ENCODE peak calls at places on chromosomes 11 and 22, in nine cellular contexts. One of them, this sample, is unnamed.

GRCh38 chr11:101034076-101034475 is 95.5 kb downstream of the PGR start:
- DNase-seq in neural progenitor cell: peak; percentile 3
- DNase-seq in PC-3: no peak
- DNase-seq in GM23248: no peak
- DNase-seq in HCT116: no peak
- DNase-seq in hepatocyte: no peak
- DNase-seq in MM.1S: no peak
- DNase-seq in GM23338: no peak
- DNase-seq in SK-N-SH: no peak
- DNase-seq in this sample: no peak

GRCh38 chr11:82458777-82459176 is 274.9 kb downstream of the FAM181B start:
- DNase-seq in neural progenitor cell: peak; percentile 65
- DNase-seq in PC-3: no peak
- DNase-seq in GM23248: no peak
- DNase-seq in HCT116: no peak
- DNase-seq in hepatocyte: no peak
- DNase-seq in MM.1S: no peak
- DNase-seq in GM23338: no peak
- DNase-seq in SK-N-SH: no peak
- DNase-seq in this sample: no peak

GRCh38 chr22:26842103-26842502 is 184.7 kb downstream of the MIAT start:
- DNase-seq in neural progenitor cell: peak; percentile 23
- DNase-seq in PC-3: no peak
- DNase-seq in GM23248: no peak
- DNase-seq in HCT116: no peak
- DNase-seq in hepatocyte: no peak
- DNase-seq in MM.1S: no peak
- DNase-seq in GM23338: no peak
- DNase-seq in SK-N-SH: no peak
- DNase-seq in this sample: no peak

GRCh38 chr22:28883917-28884753 is 763 bp downstream of the ZNRF3 start:
- DNase-seq in neural progenitor cell: peak; percentile 74
- DNase-seq in PC-3: peak; percentile 32
- DNase-seq in GM23248: peak; percentile 77
- DNase-seq in HCT116: peak; percentile 12
- DNase-seq in hepatocyte: peak; percentile 67
- DNase-seq in MM.1S: peak; percentile 57
- DNase-seq in GM23338: peak; percentile 83
- DNase-seq in SK-N-SH: peak; percentile 74
- DNase-seq in this sample: peak; percentile 59

GRCh38 chr11:1873048-1873812 is 18.5 kb downstream of the PRR33 start:
- DNase-seq in neural progenitor cell: peak; percentile 39
- DNase-seq in PC-3: no peak
- DNase-seq in GM23248: peak; percentile 46
- DNase-seq in HCT116: no peak
- DNase-seq in hepatocyte: no peak
- DNase-seq in MM.1S: no peak
- DNase-seq in GM23338: no peak
- DNase-seq in SK-N-SH: peak; percentile 47
- DNase-seq in this sample: no peak

GRCh38 chr11:96621161-96621560 is 231.3 kb downstream of the JRKL start:
- DNase-seq in neural progenitor cell: no peak
- DNase-seq in PC-3: no peak
- DNase-seq in GM23248: no peak
- DNase-seq in HCT116: no peak
- DNase-seq in hepatocyte: no peak
- DNase-seq in MM.1S: no peak
- DNase-seq in GM23338: no peak
- DNase-seq in SK-N-SH: no peak
- DNase-seq in this sample: no peak

GRCh38 chr22:32558681-32559355 is 84.2 kb downstream of the FBXO7 start:
- DNase-seq in neural progenitor cell: no peak
- DNase-seq in PC-3: peak; percentile 84
- DNase-seq in GM23248: peak; percentile 93
- DNase-seq in HCT116: peak; percentile 75
- DNase-seq in hepatocyte: peak; percentile 65
- DNase-seq in MM.1S: no peak
- DNase-seq in GM23338: no peak
- DNase-seq in SK-N-SH: no peak
- DNase-seq in this sample: no peak

GRCh38 chr11:64186205-64187165 is 514 bp downstream of the STIP1 start:
- DNase-seq in neural progenitor cell: peak; percentile 32
- DNase-seq in PC-3: no peak
- DNase-seq in GM23248: peak; percentile 55
- DNase-seq in HCT116: no peak
- DNase-seq in hepatocyte: peak; percentile 47
- DNase-seq in MM.1S: peak; percentile 27
- DNase-seq in GM23338: peak; percentile 48
- DNase-seq in SK-N-SH: no peak
- DNase-seq in this sample: peak; percentile 40

GRCh38 chr11:12829131-12829530 is 154.9 kb downstream of the TEAD1 start:
- DNase-seq in neural progenitor cell: no peak
- DNase-seq in PC-3: no peak
- DNase-seq in GM23248: no peak
- DNase-seq in HCT116: no peak
- DNase-seq in hepatocyte: no peak
- DNase-seq in MM.1S: no peak
- DNase-seq in GM23338: no peak
- DNase-seq in SK-N-SH: no peak
- DNase-seq in this sample: no peak

GRCh38 chr11:107733518-107733917 is 21.7 kb upstream of the SLN start:
- DNase-seq in neural progenitor cell: no peak
- DNase-seq in PC-3: no peak
- DNase-seq in GM23248: peak; percentile 24
- DNase-seq in HCT116: no peak
- DNase-seq in hepatocyte: no peak
- DNase-seq in MM.1S: peak; percentile 39
- DNase-seq in GM23338: no peak
- DNase-seq in SK-N-SH: no peak
- DNase-seq in this sample: no peak

GRCh38 chr11:122758974-122759373 is 79.3 kb upstream of the CRTAM start:
- DNase-seq in neural progenitor cell: no peak
- DNase-seq in PC-3: no peak
- DNase-seq in GM23248: peak; percentile 60
- DNase-seq in HCT116: no peak
- DNase-seq in hepatocyte: no peak
- DNase-seq in MM.1S: no peak
- DNase-seq in GM23338: no peak
- DNase-seq in SK-N-SH: no peak
- DNase-seq in this sample: no peak

GRCh38 chr11:120326228-120326627 is 1.1 kb downstream of the TLCD5 start:
- DNase-seq in neural progenitor cell: no peak
- DNase-seq in PC-3: no peak
- DNase-seq in GM23248: peak; percentile 83
- DNase-seq in HCT116: no peak
- DNase-seq in hepatocyte: no peak
- DNase-seq in MM.1S: no peak
- DNase-seq in GM23338: no peak
- DNase-seq in SK-N-SH: no peak
- DNase-seq in this sample: no peak

GRCh38 chr11:131495417-131495816 is 125.0 kb downstream of the NTM start:
- DNase-seq in neural progenitor cell: no peak
- DNase-seq in PC-3: no peak
- DNase-seq in GM23248: no peak
- DNase-seq in HCT116: no peak
- DNase-seq in hepatocyte: no peak
- DNase-seq in MM.1S: no peak
- DNase-seq in GM23338: no peak
- DNase-seq in SK-N-SH: no peak
- DNase-seq in this sample: no peak

GRCh38 chr11:119730789-119731386 is 1.9 kb upstream of the NECTIN1 start:
- DNase-seq in neural progenitor cell: no peak
- DNase-seq in PC-3: no peak
- DNase-seq in GM23248: no peak
- DNase-seq in HCT116: no peak
- DNase-seq in hepatocyte: no peak
- DNase-seq in MM.1S: no peak
- DNase-seq in GM23338: no peak
- DNase-seq in SK-N-SH: peak; percentile 48
- DNase-seq in this sample: no peak

GRCh38 chr11:114084414-114084813 is 24.9 kb downstream of the ZBTB16 start:
- DNase-seq in neural progenitor cell: no peak
- DNase-seq in PC-3: no peak
- DNase-seq in GM23248: no peak
- DNase-seq in HCT116: no peak
- DNase-seq in hepatocyte: no peak
- DNase-seq in MM.1S: no peak
- DNase-seq in GM23338: no peak
- DNase-seq in SK-N-SH: no peak
- DNase-seq in this sample: no peak

GRCh38 chr11:70158201-70158600 is 44.9 kb upstream of the FADD start:
- DNase-seq in neural progenitor cell: peak; percentile 83
- DNase-seq in PC-3: peak; percentile 30
- DNase-seq in GM23248: peak; percentile 71
- DNase-seq in HCT116: peak; percentile 13
- DNase-seq in hepatocyte: peak; percentile 48
- DNase-seq in MM.1S: no peak
- DNase-seq in GM23338: peak; percentile 88
- DNase-seq in SK-N-SH: peak; percentile 58
- DNase-seq in this sample: no peak

GRCh38 chr22:47180796-47181195 is 418.3 kb downstream of the TBC1D22A start:
- DNase-seq in neural progenitor cell: no peak
- DNase-seq in PC-3: no peak
- DNase-seq in GM23248: no peak
- DNase-seq in HCT116: no peak
- DNase-seq in hepatocyte: no peak
- DNase-seq in MM.1S: no peak
- DNase-seq in GM23338: no peak
- DNase-seq in SK-N-SH: no peak
- DNase-seq in this sample: no peak

GRCh38 chr11:101442171-101442570 is 141.6 kb downstream of the TRPC6 start:
- DNase-seq in neural progenitor cell: no peak
- DNase-seq in PC-3: peak; percentile 51
- DNase-seq in GM23248: peak; percentile 90
- DNase-seq in HCT116: no peak
- DNase-seq in hepatocyte: no peak
- DNase-seq in MM.1S: no peak
- DNase-seq in GM23338: no peak
- DNase-seq in SK-N-SH: no peak
- DNase-seq in this sample: no peak

GRCh38 chr11:11069741-11070550 is 212.1 kb upstream of the ZBED5 start:
- DNase-seq in neural progenitor cell: peak; percentile 45
- DNase-seq in PC-3: no peak
- DNase-seq in GM23248: no peak
- DNase-seq in HCT116: no peak
- DNase-seq in hepatocyte: peak; percentile 36
- DNase-seq in MM.1S: no peak
- DNase-seq in GM23338: no peak
- DNase-seq in SK-N-SH: no peak
- DNase-seq in this sample: no peak

GRCh38 chr11:2577071-2578005 is 122.5 kb downstream of the KCNQ1OT1 start:
- DNase-seq in neural progenitor cell: no peak
- DNase-seq in PC-3: no peak
- DNase-seq in GM23248: no peak
- DNase-seq in HCT116: no peak
- DNase-seq in hepatocyte: peak; percentile 74
- DNase-seq in MM.1S: no peak
- DNase-seq in GM23338: no peak
- DNase-seq in SK-N-SH: peak; percentile 25
- DNase-seq in this sample: no peak

DNA sequence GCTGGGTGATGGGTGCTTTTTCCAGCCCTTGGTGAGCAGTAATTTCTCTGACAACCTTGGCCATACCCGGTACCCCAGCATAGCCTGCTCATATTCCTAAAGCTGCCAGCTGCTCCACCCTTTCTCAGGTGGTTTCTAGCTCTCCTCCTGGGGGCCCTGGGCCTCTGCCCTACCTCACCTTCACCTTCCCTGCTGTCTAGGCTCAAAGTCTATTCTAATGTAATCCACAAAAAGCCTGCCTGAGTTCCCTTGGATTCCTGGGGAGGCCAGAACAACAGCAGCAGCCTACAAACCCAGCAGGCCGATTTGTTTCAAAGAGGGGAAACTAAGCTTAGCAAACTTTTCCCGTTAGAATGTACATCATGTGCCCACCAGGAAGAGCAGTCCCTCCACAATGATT is 117.6 kb downstream of the DSCAML1 start:
- DNase-seq in neural progenitor cell: no peak
- DNase-seq in PC-3: no peak
- DNase-seq in GM23248: no peak
- DNase-seq in HCT116: no peak
- DNase-seq in hepatocyte: peak; percentile 44
- DNase-seq in MM.1S: no peak
- DNase-seq in GM23338: no peak
- DNase-seq in SK-N-SH: no peak
- DNase-seq in this sample: no peak
- H3K4me3 ChIP-seq in neural progenitor cell: no peak overlapping the region
- H3K4me3 ChIP-seq in PC-3: no peak overlapping the region
- H3K4me3 ChIP-seq in GM23248: no peak overlapping the region
- H3K4me3 ChIP-seq in HCT116: no peak overlapping the region
- H3K4me3 ChIP-seq in hepatocyte: no peak overlapping the region
- H3K4me3 ChIP-seq in MM.1S: no peak overlapping the region
- H3K4me3 ChIP-seq in GM23338: no peak overlapping the region
- H3K4me3 ChIP-seq in SK-N-SH: no peak overlapping the region
- H3K4me3 ChIP-seq in this sample: no peak overlapping the region

GRCh38 chr11:19918302-19919049 is 205.8 kb downstream of the NAV2 start:
- DNase-seq in neural progenitor cell: no peak
- DNase-seq in PC-3: peak; percentile 22
- DNase-seq in GM23248: peak; percentile 60
- DNase-seq in HCT116: no peak
- DNase-seq in hepatocyte: no peak
- DNase-seq in MM.1S: no peak
- DNase-seq in GM23338: no peak
- DNase-seq in SK-N-SH: no peak
- DNase-seq in this sample: no peak
- H3K4me1 ChIP-seq in neural progenitor cell: peaks cover 5% of the 10 kb centered on the region
- H3K4me1 ChIP-seq in PC-3: peaks cover 47% of the 10 kb centered on the region
- H3K4me1 ChIP-seq in GM23248: peaks cover 59% of the 10 kb centered on the region
- H3K4me1 ChIP-seq in HCT116: peaks cover 11% of the 10 kb centered on the region
- H3K4me1 ChIP-seq in hepatocyte: peaks cover 17% of the 10 kb centered on the region
- H3K4me1 ChIP-seq in MM.1S: no peaks in the 10 kb centered on the region
- H3K4me1 ChIP-seq in GM23338: peaks cover 9% of the 10 kb centered on the region
- H3K4me1 ChIP-seq in SK-N-SH: peaks cover 8% of the 10 kb centered on the region
- H3K4me1 ChIP-seq in this sample: no peaks in the 10 kb centered on the region

DNA sequence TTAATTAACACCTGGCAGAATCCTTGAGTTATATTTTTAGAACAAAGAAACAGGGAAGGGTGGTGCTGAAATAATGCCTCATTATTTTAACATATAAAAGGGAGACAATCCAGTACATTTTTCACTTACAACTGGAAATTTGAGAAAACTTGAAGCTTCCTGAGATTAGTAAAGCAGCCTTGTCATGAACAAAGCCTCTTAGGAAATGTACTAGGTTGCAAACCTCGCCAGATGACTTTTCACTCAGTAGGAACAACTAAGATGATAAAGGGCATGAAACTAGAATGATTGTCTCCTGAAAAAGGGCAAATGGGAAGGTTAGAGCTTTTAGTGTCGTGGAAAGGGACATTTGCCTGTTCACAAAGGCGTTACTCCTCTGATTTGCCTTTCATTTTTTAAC is 289.6 kb downstream of the ETS1 start:
- DNase-seq in neural progenitor cell: no peak
- DNase-seq in PC-3: no peak
- DNase-seq in GM23248: no peak
- DNase-seq in HCT116: no peak
- DNase-seq in hepatocyte: no peak
- DNase-seq in MM.1S: no peak
- DNase-seq in GM23338: no peak
- DNase-seq in SK-N-SH: no peak
- DNase-seq in this sample: no peak
- TF ChIP-seq EZH2phosphoT487 in neural progenitor cell: no peak
- TF ChIP-seq EZH2phosphoT487 in PC-3: no peak
- TF ChIP-seq EZH2phosphoT487 in GM23248: no peak
- TF ChIP-seq EZH2phosphoT487 in HCT116: no peak
- TF ChIP-seq EZH2phosphoT487 in hepatocyte: no peak
- TF ChIP-seq EZH2phosphoT487 in MM.1S: no peak
- TF ChIP-seq EZH2phosphoT487 in GM23338: no peak
- TF ChIP-seq EZH2phosphoT487 in SK-N-SH: no peak
- TF ChIP-seq EZH2phosphoT487 in this sample: no peak

GRCh38 chr11:129352627-129353026 is 23.0 kb upstream of the BARX2 start:
- DNase-seq in neural progenitor cell: no peak
- DNase-seq in PC-3: no peak
- DNase-seq in GM23248: no peak
- DNase-seq in HCT116: no peak
- DNase-seq in hepatocyte: no peak
- DNase-seq in MM.1S: peak; percentile 92
- DNase-seq in GM23338: no peak
- DNase-seq in SK-N-SH: no peak
- DNase-seq in this sample: no peak
- H3K4me3 ChIP-seq in neural progenitor cell: no peak overlapping the region
- H3K4me3 ChIP-seq in PC-3: no peak overlapping the region
- H3K4me3 ChIP-seq in GM23248: no peak overlapping the region
- H3K4me3 ChIP-seq in HCT116: no peak overlapping the region
- H3K4me3 ChIP-seq in hepatocyte: no peak overlapping the region
- H3K4me3 ChIP-seq in MM.1S: no peak overlapping the region
- H3K4me3 ChIP-seq in GM23338: no peak overlapping the region
- H3K4me3 ChIP-seq in SK-N-SH: no peak overlapping the region
- H3K4me3 ChIP-seq in this sample: no peak overlapping the region

This sample was measured in OCI-LY7.